ENCODE peak calls at places on chromosomes 13 and 19, in ten cellular contexts. One of them, this sample, is unnamed.

GRCh38 chr13:110285991-110286923 is 20.7 kb downstream of the COL4A1 start:
- ATAC-seq in heart right ventricle: no peak
- ATAC-seq in mucosa of descending colon: no peak
- ATAC-seq in DND-41: no peak
- ATAC-seq in naive thymus-derived CD4-positive, alpha-beta T cell: no peak
- ATAC-seq in CD4-positive, CD25-positive, alpha-beta regulatory T cell: no peak
- ATAC-seq in body of pancreas: no peak
- ATAC-seq in pancreas: no peak
- ATAC-seq in Panc1: no peak
- ATAC-seq in HCT116: no peak
- ATAC-seq in this sample: no peak

GRCh38 chr19:18202759-18203407 is 959 bp downstream of the RAB3A start:
- ATAC-seq in pancreas: no peak
- ATAC-seq in Panc1: no peak
- ATAC-seq in mucosa of descending colon: no peak
- ATAC-seq in HCT116: no peak
- ATAC-seq in CD4-positive, CD25-positive, alpha-beta regulatory T cell: no peak
- ATAC-seq in body of pancreas: no peak
- ATAC-seq in DND-41: no peak
- ATAC-seq in heart right ventricle: peak; percentile 0
- ATAC-seq in naive thymus-derived CD4-positive, alpha-beta T cell: no peak
- ATAC-seq in this sample: no peak

GRCh38 chr19:2097330-2098327 is 914 bp downstream of the IZUMO4 start:
- ATAC-seq in DND-41: no peak
- ATAC-seq in pancreas: peak; percentile 31
- ATAC-seq in Panc1: no peak
- ATAC-seq in heart right ventricle: no peak
- ATAC-seq in CD4-positive, CD25-positive, alpha-beta regulatory T cell: no peak
- ATAC-seq in body of pancreas: peak; percentile 7
- ATAC-seq in HCT116: no peak
- ATAC-seq in mucosa of descending colon: no peak
- ATAC-seq in naive thymus-derived CD4-positive, alpha-beta T cell: no peak
- ATAC-seq in this sample: no peak

GRCh38 chr13:66780814-66781213 is 449.3 kb downstream of the PCDH9 start:
- ATAC-seq in heart right ventricle: no peak
- ATAC-seq in pancreas: no peak
- ATAC-seq in body of pancreas: no peak
- ATAC-seq in HCT116: no peak
- ATAC-seq in naive thymus-derived CD4-positive, alpha-beta T cell: no peak
- ATAC-seq in CD4-positive, CD25-positive, alpha-beta regulatory T cell: no peak
- ATAC-seq in Panc1: no peak
- ATAC-seq in DND-41: no peak
- ATAC-seq in mucosa of descending colon: no peak
- ATAC-seq in this sample: no peak

GRCh38 chr13:67772807-67773453 is 542.8 kb upstream of the PCDH9 start:
- ATAC-seq in Panc1: no peak
- ATAC-seq in mucosa of descending colon: no peak
- ATAC-seq in CD4-positive, CD25-positive, alpha-beta regulatory T cell: no peak
- ATAC-seq in body of pancreas: no peak
- ATAC-seq in HCT116: no peak
- ATAC-seq in DND-41: no peak
- ATAC-seq in heart right ventricle: no peak
- ATAC-seq in pancreas: no peak
- ATAC-seq in naive thymus-derived CD4-positive, alpha-beta T cell: no peak
- ATAC-seq in this sample: no peak

GRCh38 chr13:51298812-51299211 is 40.7 kb upstream of the SERPINE3 start:
- ATAC-seq in CD4-positive, CD25-positive, alpha-beta regulatory T cell: no peak
- ATAC-seq in heart right ventricle: no peak
- ATAC-seq in mucosa of descending colon: no peak
- ATAC-seq in Panc1: no peak
- ATAC-seq in naive thymus-derived CD4-positive, alpha-beta T cell: no peak
- ATAC-seq in body of pancreas: no peak
- ATAC-seq in pancreas: no peak
- ATAC-seq in DND-41: no peak
- ATAC-seq in HCT116: no peak
- ATAC-seq in this sample: no peak

GRCh38 chr13:73952683-73953082 is 181.5 kb downstream of the KLF12 start:
- ATAC-seq in HCT116: no peak
- ATAC-seq in heart right ventricle: no peak
- ATAC-seq in mucosa of descending colon: no peak
- ATAC-seq in naive thymus-derived CD4-positive, alpha-beta T cell: no peak
- ATAC-seq in body of pancreas: no peak
- ATAC-seq in Panc1: no peak
- ATAC-seq in pancreas: no peak
- ATAC-seq in DND-41: peak; percentile 73
- ATAC-seq in CD4-positive, CD25-positive, alpha-beta regulatory T cell: no peak
- ATAC-seq in this sample: no peak

GRCh38 chr13:48828962-48829405 is 146.7 kb upstream of the FNDC3A start:
- ATAC-seq in Panc1: no peak
- ATAC-seq in CD4-positive, CD25-positive, alpha-beta regulatory T cell: peak; percentile 69
- ATAC-seq in mucosa of descending colon: peak; percentile 31
- ATAC-seq in pancreas: peak; percentile 92
- ATAC-seq in DND-41: peak; percentile 42
- ATAC-seq in naive thymus-derived CD4-positive, alpha-beta T cell: peak; percentile 48
- ATAC-seq in HCT116: no peak
- ATAC-seq in heart right ventricle: no peak
- ATAC-seq in body of pancreas: no peak
- ATAC-seq in this sample: no peak

GRCh38 chr13:31797154-31797775 is 57.9 kb downstream of the RXFP2 start:
- ATAC-seq in naive thymus-derived CD4-positive, alpha-beta T cell: no peak
- ATAC-seq in pancreas: peak; percentile 69
- ATAC-seq in body of pancreas: peak; percentile 35
- ATAC-seq in DND-41: no peak
- ATAC-seq in mucosa of descending colon: peak; percentile 50
- ATAC-seq in HCT116: peak; percentile 73
- ATAC-seq in heart right ventricle: no peak
- ATAC-seq in CD4-positive, CD25-positive, alpha-beta regulatory T cell: no peak
- ATAC-seq in Panc1: no peak
- ATAC-seq in this sample: peak; percentile 50

GRCh38 chr13:51995677-51996551 is 15.3 kb downstream of the ATP7B start:
- ATAC-seq in DND-41: no peak
- ATAC-seq in CD4-positive, CD25-positive, alpha-beta regulatory T cell: no peak
- ATAC-seq in naive thymus-derived CD4-positive, alpha-beta T cell: no peak
- ATAC-seq in body of pancreas: peak; percentile 88
- ATAC-seq in heart right ventricle: peak; percentile 79
- ATAC-seq in Panc1: peak; percentile 72
- ATAC-seq in mucosa of descending colon: peak; percentile 89
- ATAC-seq in HCT116: peak; percentile 36
- ATAC-seq in pancreas: peak; percentile 82
- ATAC-seq in this sample: peak; percentile 61

GRCh38 chr13:110200276-110200675 is 106.7 kb downstream of the COL4A1 start:
- ATAC-seq in naive thymus-derived CD4-positive, alpha-beta T cell: peak; percentile 22
- ATAC-seq in CD4-positive, CD25-positive, alpha-beta regulatory T cell: no peak
- ATAC-seq in HCT116: no peak
- ATAC-seq in heart right ventricle: no peak
- ATAC-seq in Panc1: no peak
- ATAC-seq in mucosa of descending colon: no peak
- ATAC-seq in pancreas: no peak
- ATAC-seq in DND-41: no peak
- ATAC-seq in body of pancreas: no peak
- ATAC-seq in this sample: no peak

GRCh38 chr19:46402725-46403124 is 10.6 kb downstream of the CCDC8 start:
- ATAC-seq in HCT116: no peak
- ATAC-seq in body of pancreas: no peak
- ATAC-seq in mucosa of descending colon: no peak
- ATAC-seq in pancreas: no peak
- ATAC-seq in naive thymus-derived CD4-positive, alpha-beta T cell: no peak
- ATAC-seq in DND-41: no peak
- ATAC-seq in heart right ventricle: no peak
- ATAC-seq in CD4-positive, CD25-positive, alpha-beta regulatory T cell: no peak
- ATAC-seq in Panc1: no peak
- ATAC-seq in this sample: no peak

GRCh38 chr13:108270442-108270841 is 924 bp downstream of the TNFSF13B start:
- ATAC-seq in pancreas: peak; percentile 37
- ATAC-seq in DND-41: no peak
- ATAC-seq in HCT116: no peak
- ATAC-seq in Panc1: no peak
- ATAC-seq in mucosa of descending colon: peak; percentile 36
- ATAC-seq in heart right ventricle: no peak
- ATAC-seq in naive thymus-derived CD4-positive, alpha-beta T cell: no peak
- ATAC-seq in CD4-positive, CD25-positive, alpha-beta regulatory T cell: peak; percentile 22
- ATAC-seq in body of pancreas: peak; percentile 27
- ATAC-seq in this sample: no peak

GRCh38 chr13:59641261-59641660 is 522.5 kb downstream of the DIAPH3 start:
- ATAC-seq in HCT116: peak; percentile 66
- ATAC-seq in Panc1: no peak
- ATAC-seq in pancreas: no peak
- ATAC-seq in body of pancreas: no peak
- ATAC-seq in naive thymus-derived CD4-positive, alpha-beta T cell: no peak
- ATAC-seq in DND-41: no peak
- ATAC-seq in mucosa of descending colon: no peak
- ATAC-seq in heart right ventricle: no peak
- ATAC-seq in CD4-positive, CD25-positive, alpha-beta regulatory T cell: no peak
- ATAC-seq in this sample: no peak

GRCh38 chr19:8358948-8359347 is 5.0 kb upstream of the ANGPTL4 start:
- ATAC-seq in body of pancreas: no peak
- ATAC-seq in naive thymus-derived CD4-positive, alpha-beta T cell: no peak
- ATAC-seq in mucosa of descending colon: no peak
- ATAC-seq in heart right ventricle: no peak
- ATAC-seq in CD4-positive, CD25-positive, alpha-beta regulatory T cell: no peak
- ATAC-seq in DND-41: no peak
- ATAC-seq in Panc1: no peak
- ATAC-seq in HCT116: no peak
- ATAC-seq in pancreas: no peak
- ATAC-seq in this sample: no peak
- H3K4me1 ChIP-seq in body of pancreas: peaks cover 67% of the 10 kb centered on the region
- H3K4me1 ChIP-seq in naive thymus-derived CD4-positive, alpha-beta T cell: no peaks in the 10 kb centered on the region
- H3K4me1 ChIP-seq in mucosa of descending colon: peaks cover 7% of the 10 kb centered on the region
- H3K4me1 ChIP-seq in heart right ventricle: peaks cover 5% of the 10 kb centered on the region
- H3K4me1 ChIP-seq in CD4-positive, CD25-positive, alpha-beta regulatory T cell: peaks cover 7% of the 10 kb centered on the region
- H3K4me1 ChIP-seq in DND-41: peaks cover 3% of the 10 kb centered on the region
- H3K4me1 ChIP-seq in Panc1: peaks cover 12% of the 10 kb centered on the region
- H3K4me1 ChIP-seq in HCT116: peaks cover 85% of the 10 kb centered on the region
- H3K4me1 ChIP-seq in pancreas: peaks cover 18% of the 10 kb centered on the region
- H3K4me1 ChIP-seq in this sample: peaks cover 19% of the 10 kb centered on the region

GRCh38 chr19:55605207-55605636 is 225 bp upstream of the ZNF865 start:
- ATAC-seq in CD4-positive, CD25-positive, alpha-beta regulatory T cell: peak; percentile 77
- ATAC-seq in heart right ventricle: peak; percentile 86
- ATAC-seq in mucosa of descending colon: peak; percentile 85
- ATAC-seq in DND-41: peak; percentile 81
- ATAC-seq in HCT116: peak; percentile 81
- ATAC-seq in naive thymus-derived CD4-positive, alpha-beta T cell: peak; percentile 87
- ATAC-seq in body of pancreas: peak; percentile 84
- ATAC-seq in Panc1: peak; percentile 88
- ATAC-seq in pancreas: peak; percentile 87
- ATAC-seq in this sample: peak; percentile 90
- H3K4me1 ChIP-seq in CD4-positive, CD25-positive, alpha-beta regulatory T cell: peaks cover 32% of the 10 kb centered on the region
- H3K4me1 ChIP-seq in heart right ventricle: peaks cover 4% of the 10 kb centered on the region
- H3K4me1 ChIP-seq in mucosa of descending colon: peaks cover 38% of the 10 kb centered on the region
- H3K4me1 ChIP-seq in DND-41: peaks cover 57% of the 10 kb centered on the region
- H3K4me1 ChIP-seq in HCT116: peaks cover 46% of the 10 kb centered on the region
- H3K4me1 ChIP-seq in naive thymus-derived CD4-positive, alpha-beta T cell: peaks cover 7% of the 10 kb centered on the region
- H3K4me1 ChIP-seq in body of pancreas: peaks cover 34% of the 10 kb centered on the region
- H3K4me1 ChIP-seq in Panc1: peaks cover 21% of the 10 kb centered on the region
- H3K4me1 ChIP-seq in pancreas: no peaks in the 10 kb centered on the region
- H3K4me1 ChIP-seq in this sample: peaks cover 52% of the 10 kb centered on the region

DNA sequence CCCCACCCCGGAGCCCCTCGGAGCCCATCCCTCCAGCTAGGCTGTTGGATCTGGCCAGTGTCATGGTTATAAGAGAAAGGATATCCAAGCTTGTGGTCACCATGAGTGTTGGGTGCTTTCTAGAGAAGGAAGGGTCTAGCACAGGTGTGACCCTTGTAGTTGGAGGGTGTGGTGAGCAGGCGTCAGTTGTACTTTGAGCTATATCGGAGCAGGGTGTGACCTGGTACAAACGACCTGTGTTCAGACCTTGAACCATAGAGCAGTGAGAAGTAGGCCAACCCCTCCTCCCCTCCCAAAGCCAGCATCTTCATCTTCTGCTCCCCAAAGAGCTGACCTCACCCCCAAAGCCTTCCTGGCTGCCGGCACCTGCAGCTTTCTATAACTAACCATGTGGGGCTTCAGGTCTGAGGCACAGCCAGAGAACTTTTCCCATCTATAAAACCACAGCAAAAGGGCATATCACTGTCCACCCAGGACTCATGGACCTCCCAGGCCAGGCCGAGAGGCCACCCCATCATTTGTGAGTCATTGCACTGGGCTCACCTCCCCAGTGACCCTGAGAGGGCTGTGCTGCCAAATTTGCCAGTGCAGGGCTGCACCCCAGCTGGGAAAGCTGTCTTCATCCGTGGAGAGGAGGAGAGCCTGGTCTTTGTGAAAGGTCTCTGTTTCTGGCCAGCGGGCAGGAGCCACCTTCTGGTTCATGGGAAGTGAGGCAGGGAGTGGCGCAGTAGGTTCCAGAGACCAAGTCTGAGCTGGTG is 14.2 kb downstream of the RAB8A start:
- ATAC-seq in CD4-positive, CD25-positive, alpha-beta regulatory T cell: no peak
- ATAC-seq in DND-41: no peak
- ATAC-seq in naive thymus-derived CD4-positive, alpha-beta T cell: no peak
- ATAC-seq in body of pancreas: no peak
- ATAC-seq in pancreas: no peak
- ATAC-seq in mucosa of descending colon: peak; percentile 88
- ATAC-seq in heart right ventricle: no peak
- ATAC-seq in HCT116: no peak
- ATAC-seq in Panc1: peak; percentile 18
- ATAC-seq in this sample: no peak
- H3K4me1 ChIP-seq in CD4-positive, CD25-positive, alpha-beta regulatory T cell: no peaks in the 10 kb centered on the region
- H3K4me1 ChIP-seq in DND-41: no peaks in the 10 kb centered on the region
- H3K4me1 ChIP-seq in naive thymus-derived CD4-positive, alpha-beta T cell: no peaks in the 10 kb centered on the region
- H3K4me1 ChIP-seq in body of pancreas: no peaks in the 10 kb centered on the region
- H3K4me1 ChIP-seq in pancreas: no peaks in the 10 kb centered on the region
- H3K4me1 ChIP-seq in mucosa of descending colon: peaks cover 8% of the 10 kb centered on the region
- H3K4me1 ChIP-seq in heart right ventricle: no peaks in the 10 kb centered on the region
- H3K4me1 ChIP-seq in HCT116: no peaks in the 10 kb centered on the region
- H3K4me1 ChIP-seq in Panc1: no peaks in the 10 kb centered on the region
- H3K4me1 ChIP-seq in this sample: no peaks in the 10 kb centered on the region

DNA sequence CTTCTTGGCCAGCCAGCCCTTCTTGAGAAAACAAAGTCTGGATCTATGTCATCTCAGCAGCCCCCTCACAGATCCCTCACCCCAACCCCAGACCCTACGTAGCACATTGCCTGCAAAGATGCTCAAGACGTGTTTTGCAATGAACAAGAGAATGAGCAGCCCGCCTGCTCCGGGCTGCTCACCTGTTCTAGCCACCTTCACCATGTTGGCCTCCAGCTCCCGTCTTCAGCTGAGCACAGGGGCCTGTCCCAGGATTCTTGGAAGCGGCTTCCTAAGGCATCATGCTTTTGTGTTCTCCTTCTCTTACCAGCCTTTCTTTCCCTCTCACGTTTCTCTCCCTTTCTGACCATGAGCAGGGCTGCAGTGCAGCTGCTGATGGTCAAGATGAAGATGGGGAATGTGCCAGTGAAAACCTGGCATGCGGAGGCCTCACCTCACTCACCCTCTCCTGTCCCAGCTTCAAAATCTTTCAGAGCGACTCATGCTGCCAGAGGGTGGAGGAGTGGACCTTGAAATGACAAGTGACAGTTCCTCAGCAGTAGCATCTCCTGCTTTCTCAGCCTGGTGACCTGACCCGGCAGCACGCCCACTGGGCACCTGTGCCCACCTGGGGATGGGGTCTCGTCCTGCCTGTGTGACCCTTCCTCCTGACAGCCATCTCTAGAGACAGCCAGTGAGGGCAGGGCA is 46.1 kb downstream of the RFX2 start:
- ATAC-seq in naive thymus-derived CD4-positive, alpha-beta T cell: no peak
- ATAC-seq in mucosa of descending colon: no peak
- ATAC-seq in pancreas: no peak
- ATAC-seq in heart right ventricle: no peak
- ATAC-seq in Panc1: no peak
- ATAC-seq in CD4-positive, CD25-positive, alpha-beta regulatory T cell: no peak
- ATAC-seq in DND-41: no peak
- ATAC-seq in body of pancreas: no peak
- ATAC-seq in HCT116: peak; percentile 79
- ATAC-seq in this sample: no peak
- H3K4me1 ChIP-seq in naive thymus-derived CD4-positive, alpha-beta T cell: no peaks in the 10 kb centered on the region
- H3K4me1 ChIP-seq in mucosa of descending colon: peaks cover 48% of the 10 kb centered on the region
- H3K4me1 ChIP-seq in pancreas: peaks cover 8% of the 10 kb centered on the region
- H3K4me1 ChIP-seq in heart right ventricle: peaks cover 27% of the 10 kb centered on the region
- H3K4me1 ChIP-seq in Panc1: peaks cover 5% of the 10 kb centered on the region
- H3K4me1 ChIP-seq in CD4-positive, CD25-positive, alpha-beta regulatory T cell: peaks cover 46% of the 10 kb centered on the region
- H3K4me1 ChIP-seq in DND-41: peaks cover 21% of the 10 kb centered on the region
- H3K4me1 ChIP-seq in body of pancreas: peaks cover 36% of the 10 kb centered on the region
- H3K4me1 ChIP-seq in HCT116: peaks cover 53% of the 10 kb centered on the region
- H3K4me1 ChIP-seq in this sample: peaks cover 100% of the 10 kb centered on the region